ENCODE peak calls at places on chromosomes 3 and 15, in five cellular contexts. U is upper lobe of right lung, V is ovary, S is heart right ventricle, I is AG09309. X is an unnamed sample.

GRCh38 chr3:185176756-185177359 is 24.0 kb upstream of the C3orf70 start:
- DNase-seq in I (no peak), V (peak; percentile 47), U (no peak), S (no peak), X (no peak)

GRCh38 chr3:50089603-50089945 is 855 bp downstream of the RBM5 start:
- DNase-seq in U (no peak), V (no peak), I (no peak), S (no peak), X (no peak)

GRCh38 chr3:170808041-170808440 is 62.0 kb downstream of the RPL22L1 start:
- DNase-seq in I (no peak), V (no peak), S (no peak), U (no peak), X (no peak)

GRCh38 chr3:59791774-59792308 is 742.0 kb upstream of the CFAP20DC start:
- DNase-seq in V (no peak), S (no peak), I (no peak), U (no peak), X (no peak)

GRCh38 chr3:149010966-149011365 is 19.6 kb downstream of the GYG1 start:
- DNase-seq in I (no peak), S (no peak), V (no peak), U (no peak), X (no peak)

GRCh38 chr3:33096103-33096868 is 660 bp downstream of the GLB1 start:
- DNase-seq in S (no peak), U (peak; percentile 88), I (no peak), V (peak; percentile 67), X (no peak)

GRCh38 chr3:59412506-59412905 is 362.7 kb upstream of the CFAP20DC start:
- DNase-seq in V (no peak), I (no peak), U (no peak), S (no peak), X (no peak)

GRCh38 chr3:119695480-119695879 is 7.3 kb upstream of the CFAP91 start:
- DNase-seq in I (no peak), V (no peak), S (no peak), U (no peak), X (no peak)

DNA sequence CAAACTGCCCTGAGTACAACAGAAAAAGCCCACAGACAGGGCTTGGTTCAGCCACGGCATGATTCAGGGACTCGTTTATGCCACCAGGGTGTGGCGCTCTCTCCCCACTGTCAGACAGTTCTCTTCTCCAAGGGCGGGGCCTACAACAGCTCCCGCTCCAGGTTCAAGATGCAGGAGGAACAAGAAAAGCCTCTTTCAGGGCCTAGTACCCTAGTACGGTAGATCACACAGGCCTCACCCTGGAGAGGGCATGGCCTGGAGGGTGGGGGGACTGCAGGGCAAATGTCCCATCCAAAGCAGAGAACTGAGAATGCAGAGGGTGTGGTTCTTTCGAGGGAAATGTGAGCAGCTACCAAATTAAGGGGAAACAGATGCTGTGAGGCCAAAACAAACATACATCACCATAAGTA is 12.0 kb downstream of the MESD start:
- DNase-seq in S (peak; percentile 57), V (no peak), I (no peak), U (peak; percentile 74), X (no peak)
- TF ChIP-seq CTCF in S (peak; percentile 57), V (no peak), I (peak; percentile 56), U (peak; percentile 61), X (peak; percentile 75)

GRCh38 chr3:101484805-101485620 is 28.0 kb downstream of the SENP7 start:
- DNase-seq in U (no peak), I (no peak), S (no peak), V (no peak), X (peak; percentile 12)
- H3K4me3 ChIP-seq in U (no peak overlapping the region), I (no peak overlapping the region), S (no peak overlapping the region), V (no peak overlapping the region), X (no peak overlapping the region)

GRCh38 chr15:98856540-98856907 is 151.1 kb downstream of the PGPEP1L start:
- DNase-seq in V (no peak), I (peak; percentile 79), S (no peak), U (no peak), X (no peak)

GRCh38 chr15:98861188-98861587 is 146.4 kb downstream of the PGPEP1L start:
- DNase-seq in I (no peak), V (no peak), S (no peak), U (no peak), X (no peak)

GRCh38 chr15:98858610-98859023 is 149.0 kb downstream of the PGPEP1L start:
- DNase-seq in S (no peak), I (no peak), U (no peak), V (no peak), X (no peak)

GRCh38 chr15:98860647-98861041 is 146.9 kb downstream of the PGPEP1L start:
- DNase-seq in U (no peak), S (no peak), V (no peak), I (no peak), X (no peak)

GRCh38 chr15:98859149-98859548 is 148.4 kb downstream of the PGPEP1L start:
- DNase-seq in U (no peak), I (no peak), S (no peak), V (no peak), X (no peak)
- TF ChIP-seq CTCF in U (no peak), I (no peak), S (no peak), V (no peak), X (no peak)

DNA sequence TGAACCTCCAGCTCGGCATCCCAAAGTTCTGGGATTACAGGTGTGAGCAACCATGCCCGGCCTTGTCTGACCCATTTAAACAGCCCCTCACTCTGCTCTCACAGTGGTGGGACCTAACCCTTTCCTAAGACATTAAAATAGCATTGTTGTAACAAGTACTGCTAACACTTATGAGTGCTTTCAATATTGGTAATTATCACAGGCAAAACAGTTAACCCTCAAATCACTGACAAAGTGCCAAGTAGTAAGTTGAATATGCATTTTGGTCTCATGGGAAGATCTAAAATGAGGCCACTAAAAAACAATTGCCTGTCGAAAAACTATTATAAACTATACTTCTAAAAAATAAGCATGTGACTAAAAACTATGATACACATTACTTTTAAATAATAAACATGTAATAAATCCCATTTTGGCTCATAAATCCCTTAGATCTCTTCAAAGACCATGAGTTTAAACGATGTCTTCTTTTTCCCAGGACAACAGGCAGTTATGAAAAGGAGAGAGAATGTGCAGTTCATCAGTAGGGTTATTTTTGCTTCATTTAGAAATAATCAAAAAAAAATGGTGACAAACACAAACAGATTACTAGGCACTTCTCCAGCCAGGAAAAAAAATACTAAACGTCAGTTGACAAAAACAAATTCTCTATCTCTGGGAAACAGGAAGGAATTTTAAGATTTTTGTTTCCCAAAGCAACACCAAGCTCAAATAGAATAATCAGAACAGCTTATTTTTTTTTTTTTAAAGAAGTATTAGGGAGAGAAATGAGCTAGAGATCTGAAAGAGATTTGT is 95.4 kb downstream of the RFTN1 start:
- DNase-seq in V (no peak), S (no peak), U (no peak), I (no peak), X (no peak)
- H3K4me3 ChIP-seq in V (no peak overlapping the region), S (no peak overlapping the region), U (no peak overlapping the region), I (no peak overlapping the region), X (no peak overlapping the region)

GRCh38 chr15:70355275-70355795 is 257.6 kb upstream of the TLE3 start:
- DNase-seq in S (no peak), V (no peak), U (peak; percentile 20), I (no peak), X (no peak)
- TF ChIP-seq CTCF in S (no peak), V (no peak), U (no peak), I (no peak), X (no peak)

DNA sequence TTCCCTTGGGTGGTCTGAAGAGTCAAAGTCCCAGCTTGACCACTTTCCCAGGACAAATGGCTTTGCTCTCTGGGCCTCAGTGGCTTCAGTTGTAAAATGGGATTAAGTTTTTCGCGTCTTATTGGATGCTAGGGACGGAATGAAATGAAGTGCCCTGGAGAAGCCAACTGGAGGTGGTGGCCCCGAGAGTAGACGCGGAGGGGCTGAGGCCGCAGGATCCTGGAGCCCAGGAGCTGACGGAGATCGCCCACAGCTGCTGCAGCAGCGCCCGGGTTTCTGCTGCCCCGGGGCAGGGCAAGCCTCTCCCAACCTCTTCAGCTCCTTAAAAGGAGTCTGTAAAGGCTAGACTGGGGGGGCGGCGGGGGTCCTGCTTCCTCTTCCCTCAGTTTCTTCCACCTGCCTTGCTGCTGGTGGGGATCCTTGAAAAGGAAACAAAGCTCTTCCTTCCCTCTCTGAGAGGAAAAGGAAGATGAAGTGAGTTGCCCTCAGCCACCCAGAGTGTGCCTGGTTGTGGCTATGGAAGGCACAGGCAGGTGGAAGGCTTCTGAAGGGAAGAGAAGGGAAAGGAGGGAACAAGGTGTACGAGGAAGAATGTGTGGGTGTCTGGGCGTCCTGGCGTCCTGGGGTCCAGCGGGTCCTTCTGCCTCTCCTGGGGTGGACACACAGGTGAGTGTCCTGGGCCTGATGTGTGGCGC is 967 bp upstream of the BNC1 start:
- DNase-seq in U (no peak), I (no peak), V (no peak), S (no peak), X (no peak)
- H3K4me3 ChIP-seq in U (no peak overlapping the region), I (no peak overlapping the region), V (no peak overlapping the region), S (no peak overlapping the region), X (no peak overlapping the region)